ENCODE peak calls at places on chromosomes 16 and 17, in ten cellular contexts. One of them, this sample, is unnamed.

GRCh38 chr16:67723151-67723915 is 4.2 kb upstream of the GFOD2 start:
- DNase-seq in NB4: no peak
- DNase-seq in stimulated activated CD4-positive, alpha-beta T cell treated with anti-CD3 and anti-CD28 coated beads, Interleukin-4, amount 100 ng/mL, for 4 hours: no peak
- DNase-seq in sigmoid colon: peak; percentile 30
- DNase-seq in A549: no peak
- DNase-seq in amniotic stem cell: peak; percentile 71
- DNase-seq in T-helper 2 cell: no peak
- DNase-seq in fibroblast of lung: peak; percentile 84
- DNase-seq in cardiac muscle cell: no peak
- DNase-seq in stimulated activated effector memory CD8-positive, alpha-beta T cell treated with anti-CD3 and anti-CD28 coated beads, Interleukin-12 subunit alpha, Interleukin-12 subunit beta, amount 100 ng/mL, for 72 hours: no peak
- DNase-seq in this sample: no peak

GRCh38 chr17:2369551-2370210 is 31.2 kb downstream of the MNT start:
- DNase-seq in NB4: no peak
- DNase-seq in stimulated activated CD4-positive, alpha-beta T cell treated with anti-CD3 and anti-CD28 coated beads, Interleukin-4, amount 100 ng/mL, for 4 hours: no peak
- DNase-seq in sigmoid colon: no peak
- DNase-seq in A549: no peak
- DNase-seq in amniotic stem cell: no peak
- DNase-seq in T-helper 2 cell: no peak
- DNase-seq in fibroblast of lung: no peak
- DNase-seq in cardiac muscle cell: peak; percentile 34
- DNase-seq in stimulated activated effector memory CD8-positive, alpha-beta T cell treated with anti-CD3 and anti-CD28 coated beads, Interleukin-12 subunit alpha, Interleukin-12 subunit beta, amount 100 ng/mL, for 72 hours: no peak
- DNase-seq in this sample: no peak

GRCh38 chr16:46638947-46639925 is 18.1 kb upstream of the SHCBP1 start:
- DNase-seq in NB4: no peak
- DNase-seq in stimulated activated CD4-positive, alpha-beta T cell treated with anti-CD3 and anti-CD28 coated beads, Interleukin-4, amount 100 ng/mL, for 4 hours: no peak
- DNase-seq in sigmoid colon: no peak
- DNase-seq in A549: no peak
- DNase-seq in amniotic stem cell: peak; percentile 21
- DNase-seq in T-helper 2 cell: no peak
- DNase-seq in fibroblast of lung: peak; percentile 65
- DNase-seq in cardiac muscle cell: peak; percentile 16
- DNase-seq in stimulated activated effector memory CD8-positive, alpha-beta T cell treated with anti-CD3 and anti-CD28 coated beads, Interleukin-12 subunit alpha, Interleukin-12 subunit beta, amount 100 ng/mL, for 72 hours: no peak
- DNase-seq in this sample: no peak

GRCh38 chr17:42775534-42776098 is 2.4 kb downstream of the VPS25 start:
- DNase-seq in NB4: peak; percentile 75
- DNase-seq in stimulated activated CD4-positive, alpha-beta T cell treated with anti-CD3 and anti-CD28 coated beads, Interleukin-4, amount 100 ng/mL, for 4 hours: no peak
- DNase-seq in sigmoid colon: no peak
- DNase-seq in A549: no peak
- DNase-seq in amniotic stem cell: no peak
- DNase-seq in T-helper 2 cell: no peak
- DNase-seq in fibroblast of lung: peak; percentile 95
- DNase-seq in cardiac muscle cell: peak; percentile 49
- DNase-seq in stimulated activated effector memory CD8-positive, alpha-beta T cell treated with anti-CD3 and anti-CD28 coated beads, Interleukin-12 subunit alpha, Interleukin-12 subunit beta, amount 100 ng/mL, for 72 hours: no peak
- DNase-seq in this sample: peak; percentile 93

GRCh38 chr16:29852654-29853053 is 10.4 kb downstream of the CDIPT start:
- DNase-seq in NB4: no peak
- DNase-seq in stimulated activated CD4-positive, alpha-beta T cell treated with anti-CD3 and anti-CD28 coated beads, Interleukin-4, amount 100 ng/mL, for 4 hours: no peak
- DNase-seq in sigmoid colon: peak; percentile 76
- DNase-seq in A549: no peak
- DNase-seq in amniotic stem cell: no peak
- DNase-seq in T-helper 2 cell: no peak
- DNase-seq in fibroblast of lung: peak; percentile 31
- DNase-seq in cardiac muscle cell: peak; percentile 90
- DNase-seq in stimulated activated effector memory CD8-positive, alpha-beta T cell treated with anti-CD3 and anti-CD28 coated beads, Interleukin-12 subunit alpha, Interleukin-12 subunit beta, amount 100 ng/mL, for 72 hours: no peak
- DNase-seq in this sample: no peak

GRCh38 chr16:85553436-85554113 is 59.5 kb upstream of the GSE1 start:
- DNase-seq in NB4: peak; percentile 88
- DNase-seq in stimulated activated CD4-positive, alpha-beta T cell treated with anti-CD3 and anti-CD28 coated beads, Interleukin-4, amount 100 ng/mL, for 4 hours: peak; percentile 35
- DNase-seq in sigmoid colon: no peak
- DNase-seq in A549: peak; percentile 77
- DNase-seq in amniotic stem cell: no peak
- DNase-seq in T-helper 2 cell: no peak
- DNase-seq in fibroblast of lung: peak; percentile 59
- DNase-seq in cardiac muscle cell: peak; percentile 78
- DNase-seq in stimulated activated effector memory CD8-positive, alpha-beta T cell treated with anti-CD3 and anti-CD28 coated beads, Interleukin-12 subunit alpha, Interleukin-12 subunit beta, amount 100 ng/mL, for 72 hours: peak; percentile 81
- DNase-seq in this sample: peak; percentile 90

GRCh38 chr17:4186244-4186920 is 43.4 kb downstream of the CYB5D2 start:
- DNase-seq in NB4: no peak
- DNase-seq in stimulated activated CD4-positive, alpha-beta T cell treated with anti-CD3 and anti-CD28 coated beads, Interleukin-4, amount 100 ng/mL, for 4 hours: no peak
- DNase-seq in sigmoid colon: no peak
- DNase-seq in A549: no peak
- DNase-seq in amniotic stem cell: no peak
- DNase-seq in T-helper 2 cell: no peak
- DNase-seq in fibroblast of lung: no peak
- DNase-seq in cardiac muscle cell: peak; percentile 87
- DNase-seq in stimulated activated effector memory CD8-positive, alpha-beta T cell treated with anti-CD3 and anti-CD28 coated beads, Interleukin-12 subunit alpha, Interleukin-12 subunit beta, amount 100 ng/mL, for 72 hours: no peak
- DNase-seq in this sample: no peak

GRCh38 chr17:55588858-55589257 is 77.6 kb upstream of the SMIM36 start:
- DNase-seq in NB4: no peak
- DNase-seq in stimulated activated CD4-positive, alpha-beta T cell treated with anti-CD3 and anti-CD28 coated beads, Interleukin-4, amount 100 ng/mL, for 4 hours: no peak
- DNase-seq in sigmoid colon: no peak
- DNase-seq in A549: no peak
- DNase-seq in amniotic stem cell: no peak
- DNase-seq in T-helper 2 cell: no peak
- DNase-seq in fibroblast of lung: peak; percentile 13
- DNase-seq in cardiac muscle cell: peak; percentile 39
- DNase-seq in stimulated activated effector memory CD8-positive, alpha-beta T cell treated with anti-CD3 and anti-CD28 coated beads, Interleukin-12 subunit alpha, Interleukin-12 subunit beta, amount 100 ng/mL, for 72 hours: no peak
- DNase-seq in this sample: no peak

GRCh38 chr17:63275318-63275967 is 170.7 kb downstream of the CYB561 start:
- DNase-seq in NB4: peak; percentile 81
- DNase-seq in stimulated activated CD4-positive, alpha-beta T cell treated with anti-CD3 and anti-CD28 coated beads, Interleukin-4, amount 100 ng/mL, for 4 hours: no peak
- DNase-seq in sigmoid colon: no peak
- DNase-seq in A549: peak; percentile 92
- DNase-seq in amniotic stem cell: peak; percentile 85
- DNase-seq in T-helper 2 cell: no peak
- DNase-seq in fibroblast of lung: peak; percentile 99
- DNase-seq in cardiac muscle cell: peak; percentile 96
- DNase-seq in stimulated activated effector memory CD8-positive, alpha-beta T cell treated with anti-CD3 and anti-CD28 coated beads, Interleukin-12 subunit alpha, Interleukin-12 subunit beta, amount 100 ng/mL, for 72 hours: no peak
- DNase-seq in this sample: peak; percentile 45

GRCh38 chr17:61335845-61336655 is 63.6 kb upstream of the TBX2 start:
- DNase-seq in NB4: no peak
- DNase-seq in stimulated activated CD4-positive, alpha-beta T cell treated with anti-CD3 and anti-CD28 coated beads, Interleukin-4, amount 100 ng/mL, for 4 hours: no peak
- DNase-seq in sigmoid colon: no peak
- DNase-seq in A549: peak; percentile 63
- DNase-seq in amniotic stem cell: no peak
- DNase-seq in T-helper 2 cell: no peak
- DNase-seq in fibroblast of lung: peak; percentile 90
- DNase-seq in cardiac muscle cell: no peak
- DNase-seq in stimulated activated effector memory CD8-positive, alpha-beta T cell treated with anti-CD3 and anti-CD28 coated beads, Interleukin-12 subunit alpha, Interleukin-12 subunit beta, amount 100 ng/mL, for 72 hours: no peak
- DNase-seq in this sample: no peak

GRCh38 chr17:7982171-7982570 is 20.2 kb upstream of the GUCY2D start:
- DNase-seq in NB4: peak; percentile 38
- DNase-seq in stimulated activated CD4-positive, alpha-beta T cell treated with anti-CD3 and anti-CD28 coated beads, Interleukin-4, amount 100 ng/mL, for 4 hours: no peak
- DNase-seq in sigmoid colon: peak; percentile 12
- DNase-seq in A549: no peak
- DNase-seq in amniotic stem cell: peak; percentile 73
- DNase-seq in T-helper 2 cell: no peak
- DNase-seq in fibroblast of lung: peak; percentile 81
- DNase-seq in cardiac muscle cell: peak; percentile 60
- DNase-seq in stimulated activated effector memory CD8-positive, alpha-beta T cell treated with anti-CD3 and anti-CD28 coated beads, Interleukin-12 subunit alpha, Interleukin-12 subunit beta, amount 100 ng/mL, for 72 hours: no peak
- DNase-seq in this sample: peak; percentile 41

GRCh38 chr16:87784812-87785211 is 19.0 kb upstream of the KLHDC4 start:
- DNase-seq in NB4: no peak
- DNase-seq in stimulated activated CD4-positive, alpha-beta T cell treated with anti-CD3 and anti-CD28 coated beads, Interleukin-4, amount 100 ng/mL, for 4 hours: no peak
- DNase-seq in sigmoid colon: no peak
- DNase-seq in A549: no peak
- DNase-seq in amniotic stem cell: no peak
- DNase-seq in T-helper 2 cell: no peak
- DNase-seq in fibroblast of lung: peak; percentile 72
- DNase-seq in cardiac muscle cell: peak; percentile 55
- DNase-seq in stimulated activated effector memory CD8-positive, alpha-beta T cell treated with anti-CD3 and anti-CD28 coated beads, Interleukin-12 subunit alpha, Interleukin-12 subunit beta, amount 100 ng/mL, for 72 hours: no peak
- DNase-seq in this sample: no peak

GRCh38 chr16:81629032-81629802 is 149.9 kb upstream of the PLCG2 start:
- DNase-seq in NB4: peak; percentile 55
- DNase-seq in stimulated activated CD4-positive, alpha-beta T cell treated with anti-CD3 and anti-CD28 coated beads, Interleukin-4, amount 100 ng/mL, for 4 hours: no peak
- DNase-seq in sigmoid colon: no peak
- DNase-seq in A549: no peak
- DNase-seq in amniotic stem cell: no peak
- DNase-seq in T-helper 2 cell: no peak
- DNase-seq in fibroblast of lung: no peak
- DNase-seq in cardiac muscle cell: no peak
- DNase-seq in stimulated activated effector memory CD8-positive, alpha-beta T cell treated with anti-CD3 and anti-CD28 coated beads, Interleukin-12 subunit alpha, Interleukin-12 subunit beta, amount 100 ng/mL, for 72 hours: no peak
- DNase-seq in this sample: no peak

GRCh38 chr17:77687921-77688320 is 270.6 kb upstream of the TNRC6C start:
- DNase-seq in NB4: no peak
- DNase-seq in stimulated activated CD4-positive, alpha-beta T cell treated with anti-CD3 and anti-CD28 coated beads, Interleukin-4, amount 100 ng/mL, for 4 hours: no peak
- DNase-seq in sigmoid colon: no peak
- DNase-seq in A549: no peak
- DNase-seq in amniotic stem cell: no peak
- DNase-seq in T-helper 2 cell: no peak
- DNase-seq in fibroblast of lung: no peak
- DNase-seq in cardiac muscle cell: no peak
- DNase-seq in stimulated activated effector memory CD8-positive, alpha-beta T cell treated with anti-CD3 and anti-CD28 coated beads, Interleukin-12 subunit alpha, Interleukin-12 subunit beta, amount 100 ng/mL, for 72 hours: no peak
- DNase-seq in this sample: no peak

GRCh38 chr16:87238371-87238715 is 78.8 kb downstream of the C16orf95 start:
- DNase-seq in NB4: no peak
- DNase-seq in stimulated activated CD4-positive, alpha-beta T cell treated with anti-CD3 and anti-CD28 coated beads, Interleukin-4, amount 100 ng/mL, for 4 hours: no peak
- DNase-seq in sigmoid colon: no peak
- DNase-seq in A549: no peak
- DNase-seq in amniotic stem cell: no peak
- DNase-seq in T-helper 2 cell: no peak
- DNase-seq in fibroblast of lung: no peak
- DNase-seq in cardiac muscle cell: no peak
- DNase-seq in stimulated activated effector memory CD8-positive, alpha-beta T cell treated with anti-CD3 and anti-CD28 coated beads, Interleukin-12 subunit alpha, Interleukin-12 subunit beta, amount 100 ng/mL, for 72 hours: no peak
- DNase-seq in this sample: no peak

GRCh38 chr17:38861399-38861843 is 7.9 kb upstream of the RPL23 start:
- DNase-seq in NB4: peak; percentile 83
- DNase-seq in stimulated activated CD4-positive, alpha-beta T cell treated with anti-CD3 and anti-CD28 coated beads, Interleukin-4, amount 100 ng/mL, for 4 hours: no peak
- DNase-seq in sigmoid colon: no peak
- DNase-seq in A549: peak; percentile 91
- DNase-seq in amniotic stem cell: no peak
- DNase-seq in T-helper 2 cell: no peak
- DNase-seq in fibroblast of lung: no peak
- DNase-seq in cardiac muscle cell: no peak
- DNase-seq in stimulated activated effector memory CD8-positive, alpha-beta T cell treated with anti-CD3 and anti-CD28 coated beads, Interleukin-12 subunit alpha, Interleukin-12 subunit beta, amount 100 ng/mL, for 72 hours: no peak
- DNase-seq in this sample: peak; percentile 92

GRCh38 chr17:79534111-79534510 is 76.7 kb downstream of the RBFOX3 start:
- DNase-seq in NB4: no peak
- DNase-seq in stimulated activated CD4-positive, alpha-beta T cell treated with anti-CD3 and anti-CD28 coated beads, Interleukin-4, amount 100 ng/mL, for 4 hours: no peak
- DNase-seq in sigmoid colon: no peak
- DNase-seq in A549: no peak
- DNase-seq in amniotic stem cell: no peak
- DNase-seq in T-helper 2 cell: no peak
- DNase-seq in fibroblast of lung: no peak
- DNase-seq in cardiac muscle cell: no peak
- DNase-seq in stimulated activated effector memory CD8-positive, alpha-beta T cell treated with anti-CD3 and anti-CD28 coated beads, Interleukin-12 subunit alpha, Interleukin-12 subunit beta, amount 100 ng/mL, for 72 hours: no peak
- DNase-seq in this sample: no peak

GRCh38 chr17:68580236-68580903 is 20.8 kb downstream of the FAM20A start:
- DNase-seq in NB4: peak; percentile 77
- DNase-seq in stimulated activated CD4-positive, alpha-beta T cell treated with anti-CD3 and anti-CD28 coated beads, Interleukin-4, amount 100 ng/mL, for 4 hours: no peak
- DNase-seq in sigmoid colon: no peak
- DNase-seq in A549: no peak
- DNase-seq in amniotic stem cell: no peak
- DNase-seq in T-helper 2 cell: no peak
- DNase-seq in fibroblast of lung: peak; percentile 47
- DNase-seq in cardiac muscle cell: peak; percentile 97
- DNase-seq in stimulated activated effector memory CD8-positive, alpha-beta T cell treated with anti-CD3 and anti-CD28 coated beads, Interleukin-12 subunit alpha, Interleukin-12 subunit beta, amount 100 ng/mL, for 72 hours: no peak
- DNase-seq in this sample: peak; percentile 30

GRCh38 chr16:89847056-89847929 is 19.0 kb downstream of the SPIRE2 start:
- DNase-seq in NB4: no peak
- DNase-seq in stimulated activated CD4-positive, alpha-beta T cell treated with anti-CD3 and anti-CD28 coated beads, Interleukin-4, amount 100 ng/mL, for 4 hours: no peak
- DNase-seq in sigmoid colon: no peak
- DNase-seq in A549: no peak
- DNase-seq in amniotic stem cell: no peak
- DNase-seq in T-helper 2 cell: no peak
- DNase-seq in fibroblast of lung: no peak
- DNase-seq in cardiac muscle cell: no peak
- DNase-seq in stimulated activated effector memory CD8-positive, alpha-beta T cell treated with anti-CD3 and anti-CD28 coated beads, Interleukin-12 subunit alpha, Interleukin-12 subunit beta, amount 100 ng/mL, for 72 hours: no peak
- DNase-seq in this sample: no peak

GRCh38 chr16:30526823-30527634 is 663 bp upstream of the ZNF768 start:
- DNase-seq in NB4: peak; percentile 99
- DNase-seq in stimulated activated CD4-positive, alpha-beta T cell treated with anti-CD3 and anti-CD28 coated beads, Interleukin-4, amount 100 ng/mL, for 4 hours: peak; percentile 92
- DNase-seq in sigmoid colon: peak; percentile 99
- DNase-seq in A549: peak; percentile 97
- DNase-seq in amniotic stem cell: peak; percentile 98
- DNase-seq in T-helper 2 cell: peak; percentile 72
- DNase-seq in fibroblast of lung: peak; percentile 97
- DNase-seq in cardiac muscle cell: peak; percentile 99
- DNase-seq in stimulated activated effector memory CD8-positive, alpha-beta T cell treated with anti-CD3 and anti-CD28 coated beads, Interleukin-12 subunit alpha, Interleukin-12 subunit beta, amount 100 ng/mL, for 72 hours: peak; percentile 97
- DNase-seq in this sample: peak; percentile 100